ENCODE peak calls at places on chromosomes 16 and 17, in six cellular contexts. L is tibial artery, D is prostate gland, W is upper lobe of right lung, G is ovary, P is fibroblast of lung. B is an unnamed sample. For H3K36me3, the result is how much of the 10 kb centered on the place peaks cover.

GRCh38 chr17:40582328-40582901 is 17.1 kb upstream of the CCR7 start:
- DNase-seq in L (no peak), W (peak), G (no peak), P (no peak), D (peak), B (no peak)

GRCh38 chr17:4110152-4110551 is 32.7 kb downstream of the ZZEF1 start:
- DNase-seq in D (no peak), L (no peak), G (no peak), W (no peak), P (peak), B (no peak)

GRCh38 chr16:75261590-75262078 is 10.2 kb upstream of the BCAR1 start:
- DNase-seq in P (no peak), L (no peak), G (no peak), W (no peak), D (no peak), B (no peak)

GRCh38 chr17:19533718-19534561 is at the start of gene SLC47A1:
- DNase-seq in L (no peak), G (peak), W (peak), P (no peak), D (no peak), B (no peak)

GRCh38 chr17:73390221-73390620 is 78.4 kb upstream of the CDC42EP4 start:
- DNase-seq in L (no peak), D (no peak), G (no peak), P (no peak), W (no peak), B (no peak)

GRCh38 chr17:59331129-59331928 is at the start of gene YPEL2:
- DNase-seq in W (peak), G (peak), L (peak), P (peak), D (peak), B (peak)

GRCh38 chr16:80174416-80174815 is 366.4 kb upstream of the DYNLRB2 start:
- DNase-seq in D (no peak), W (no peak), P (peak), G (no peak), L (no peak), B (no peak)

GRCh38 chr17:80461527-80462166 is 14.8 kb downstream of the NPTX1 start:
- DNase-seq in D (no peak), G (no peak), P (no peak), L (no peak), W (no peak), B (no peak)

GRCh38 chr17:3546521-3546920 is 11.1 kb downstream of the TRPV3 start:
- DNase-seq in G (no peak), P (no peak), W (no peak), D (no peak), L (no peak), B (no peak)

GRCh38 chr17:48555183-48555615 is 10.3 kb upstream of the HOXB2 start:
- DNase-seq in D (peak), G (no peak), P (peak), L (no peak), W (no peak), B (no peak)

GRCh38 chr17:60087882-60088669 is 9.4 kb upstream of the HEATR6 start:
- DNase-seq in P (peak), G (no peak), D (no peak), W (no peak), L (no peak), B (no peak)

GRCh38 chr17:10875411-10875810 is 37.5 kb upstream of the PIRT start:
- DNase-seq in D (no peak), W (no peak), L (no peak), P (no peak), G (peak), B (no peak)

GRCh38 chr17:79595956-79596355 is 14.9 kb downstream of the RBFOX3 start:
- DNase-seq in P (no peak), L (no peak), D (no peak), G (no peak), W (no peak), B (no peak)

GRCh38 chr16:11224096-11224893 is 31.7 kb downstream of the SOCS1 start:
- DNase-seq in L (peak), G (no peak), W (peak), D (peak), P (no peak), B (peak)

GRCh38 chr17:2343421-2343820 is 6.1 kb downstream of the SGSM2 start:
- DNase-seq in G (peak), W (no peak), D (no peak), L (no peak), P (no peak), B (peak)

GRCh38 chr17:65588194-65588808 is 26.9 kb upstream of the AXIN2 start:
- DNase-seq in W (peak), P (no peak), L (no peak), D (peak), G (no peak), B (peak)

GRCh38 chr17:8212312-8213180 is 2.2 kb upstream of the AURKB start:
- DNase-seq in D (no peak), P (no peak), G (no peak), W (no peak), L (no peak), B (no peak)

GRCh38 chr17:74272731-74273201 is 1.3 kb upstream of the DNAI2 start:
- DNase-seq in G (no peak), D (no peak), P (no peak), L (no peak), W (no peak), B (no peak)

GRCh38 chr16:47262938-47263337 is 119.2 kb upstream of the NETO2 start:
- DNase-seq in W (no peak), P (no peak), G (no peak), D (no peak), L (no peak), B (no peak)

GRCh38 chr17:54408741-54409140 is 491.9 kb upstream of the TOM1L1 start:
- DNase-seq in W (no peak), L (no peak), D (no peak), P (no peak), G (no peak), B (no peak)

GRCh38 chr16:48291754-48292153 is 44.4 kb upstream of the ABCC11 start:
- DNase-seq in W (no peak), L (no peak), P (no peak), G (no peak), D (no peak), B (no peak)

GRCh38 chr16:67395458-67396158 is 2.3 kb upstream of the TPPP3 start:
- DNase-seq in D (no peak), W (peak), L (no peak), P (no peak), G (peak), B (no peak)

GRCh38 chr16:69199382-69199781 is 12.4 kb downstream of the SNTB2 start:
- DNase-seq in L (no peak), D (no peak), P (peak), G (no peak), W (no peak), B (no peak)

GRCh38 chr16:46607529-46607928 is 13.7 kb downstream of the SHCBP1 start:
- DNase-seq in L (no peak), P (peak), G (no peak), D (no peak), W (no peak), B (no peak)

GRCh38 chr17:70855401-70856054 is 686.2 kb downstream of the KCNJ2 start:
- DNase-seq in G (no peak), P (peak), W (no peak), D (peak), L (no peak), B (no peak)

GRCh38 chr17:40103742-40104095 is 3.3 kb upstream of the NR1D1 start:
- DNase-seq in W (no peak), P (no peak), L (no peak), D (no peak), G (no peak), B (no peak)

GRCh38 chr17:39064374-39064773 is 87.1 kb downstream of the PLXDC1 start:
- DNase-seq in L (no peak), W (peak), P (peak), D (no peak), G (no peak), B (no peak)

GRCh38 chr17:81715872-81716673 is 4.0 kb downstream of the SLC25A10 start:
- DNase-seq in W (peak), G (peak), L (no peak), D (no peak), P (no peak), B (no peak)

GRCh38 chr17:27318228-27318627 is 24.3 kb downstream of the WSB1 start:
- DNase-seq in W (no peak), P (no peak), G (no peak), D (no peak), L (no peak), B (no peak)

GRCh38 chr16:55169780-55170179 is 154.2 kb upstream of the IRX6 start:
- DNase-seq in P (no peak), W (no peak), L (no peak), D (no peak), G (no peak), B (no peak)

GRCh38 chr17:35752471-35752870 is 568 bp downstream of the GAS2L2 start:
- DNase-seq in P (no peak), L (no peak), G (no peak), D (no peak), W (no peak), B (peak)

GRCh38 chr17:81471804-81472456 is 40.7 kb downstream of the ACTG1 start:
- DNase-seq in W (no peak), D (peak), P (peak), G (peak), L (peak), B (no peak)

GRCh38 chr16:50248845-50249244 is 17.5 kb upstream of the ADCY7 start:
- DNase-seq in W (no peak), D (no peak), G (no peak), P (no peak), L (no peak), B (no peak)
- H3K36me3 ChIP-seq in W (under half), D (under half), G (under half), P (under half), L (under half), B (under half)

GRCh38 chr16:25163683-25164082 is 52.1 kb downstream of the LCMT1 start:
- DNase-seq in L (no peak), D (no peak), W (no peak), G (no peak), P (no peak), B (no peak)
- H3K36me3 ChIP-seq in L (half or more), D (under half), W (half or more), G (under half), P (under half), B (half or more)

GRCh38 chr16:4652561-4652960 is 27.9 kb downstream of the MGRN1 start:
- DNase-seq in G (no peak), W (no peak), D (no peak), L (no peak), P (no peak), B (no peak)

GRCh38 chr16:4654387-4654901 is 29.8 kb downstream of the MGRN1 start:
- DNase-seq in D (no peak), P (no peak), G (no peak), W (peak), L (no peak), B (no peak)

GRCh38 chr16:4654946-4655590 is 30.4 kb downstream of the MGRN1 start:
- DNase-seq in G (no peak), W (no peak), D (no peak), P (no peak), L (no peak), B (no peak)

GRCh38 chr16:4655801-4656200 is 31.2 kb downstream of the MGRN1 start:
- DNase-seq in L (no peak), G (no peak), P (no peak), W (no peak), D (no peak), B (no peak)

GRCh38 chr16:4653981-4654380 is 29.4 kb downstream of the MGRN1 start:
- DNase-seq in L (no peak), P (no peak), D (no peak), G (no peak), W (peak), B (peak)
- H3K36me3 ChIP-seq in L (half or more), P (under half), D (under half), G (under half), W (half or more), B (half or more)

DNA sequence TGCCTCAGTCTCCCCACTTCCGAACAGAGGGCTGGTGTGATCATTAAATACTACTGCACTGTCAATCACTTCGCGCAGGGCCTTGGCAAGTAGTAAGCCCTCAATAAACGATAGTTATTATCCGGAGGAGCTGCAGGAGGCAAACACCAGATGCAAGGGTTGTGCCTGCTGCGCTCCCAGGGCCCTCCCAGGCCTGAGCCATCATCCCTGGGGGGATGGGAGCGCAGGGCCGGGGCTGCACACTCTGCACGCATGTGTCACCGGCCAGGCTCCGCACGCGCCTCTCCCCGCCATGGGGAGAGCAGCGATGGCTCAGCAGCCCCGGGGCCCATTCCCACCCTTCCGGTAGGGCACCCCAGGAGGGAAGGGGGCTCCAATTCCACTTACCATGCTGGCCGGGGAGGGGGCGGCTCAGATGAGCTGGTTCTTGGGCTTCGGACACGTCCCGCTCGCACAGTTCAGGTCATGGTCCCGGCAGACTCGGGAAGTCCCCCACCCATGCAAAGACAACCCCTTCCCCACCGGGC is 723 bp downstream of the XPO6 start:
- DNase-seq in G (peak), W (peak), L (peak), D (peak), P (peak), B (peak)
- H3K36me3 ChIP-seq in G (under half), W (under half), L (under half), D (under half), P (under half), B (under half)

GRCh38 chr16:89150090-89150835 is 21.3 kb upstream of the CDH15 start:
- DNase-seq in L (no peak), P (no peak), D (no peak), G (peak), W (peak), B (peak)

GRCh38 chr16:89152831-89153700 is 18.5 kb upstream of the CDH15 start:
- DNase-seq in L (no peak), P (no peak), D (no peak), G (no peak), W (no peak), B (no peak)

GRCh38 chr16:89150981-89151380 is 20.6 kb upstream of the CDH15 start:
- DNase-seq in G (no peak), L (no peak), W (no peak), D (no peak), P (no peak), B (no peak)

GRCh38 chr16:89146211-89147005 is 25.1 kb upstream of the CDH15 start:
- DNase-seq in W (peak), L (no peak), G (peak), P (no peak), D (no peak), B (no peak)

DNA sequence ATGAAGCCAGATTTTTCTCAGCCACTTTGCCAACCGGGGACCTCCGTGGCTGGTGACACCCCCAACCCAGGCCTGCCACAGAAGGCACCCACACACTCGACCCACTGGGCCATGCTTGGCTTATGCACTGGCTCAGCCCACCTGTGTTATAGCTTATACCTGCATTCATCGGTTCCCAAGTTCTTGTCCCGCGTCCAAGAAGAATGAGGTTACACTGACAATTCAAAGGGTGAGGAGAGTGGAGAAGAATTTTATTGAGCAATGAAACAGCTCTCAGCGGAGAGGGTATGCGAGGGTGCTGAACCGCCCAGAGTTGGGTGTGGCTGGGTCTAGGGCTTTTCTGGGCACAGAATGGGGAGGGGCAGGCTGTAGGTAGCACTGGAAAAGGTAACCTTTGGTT is 22.2 kb upstream of the CDH15 start:
- DNase-seq in D (no peak), G (peak), P (no peak), L (no peak), W (peak), B (no peak)
- H3K36me3 ChIP-seq in D (under half), G (under half), P (under half), L (half or more), W (under half), B (half or more)

GRCh38 chr17:33204156-33204555 is 88.9 kb downstream of the ASIC2 start:
- DNase-seq in P (no peak), G (no peak), W (no peak), L (no peak), D (no peak), B (no peak)
- H3K36me3 ChIP-seq in P (under half), G (under half), W (under half), L (under half), D (under half), B (under half)

DNA sequence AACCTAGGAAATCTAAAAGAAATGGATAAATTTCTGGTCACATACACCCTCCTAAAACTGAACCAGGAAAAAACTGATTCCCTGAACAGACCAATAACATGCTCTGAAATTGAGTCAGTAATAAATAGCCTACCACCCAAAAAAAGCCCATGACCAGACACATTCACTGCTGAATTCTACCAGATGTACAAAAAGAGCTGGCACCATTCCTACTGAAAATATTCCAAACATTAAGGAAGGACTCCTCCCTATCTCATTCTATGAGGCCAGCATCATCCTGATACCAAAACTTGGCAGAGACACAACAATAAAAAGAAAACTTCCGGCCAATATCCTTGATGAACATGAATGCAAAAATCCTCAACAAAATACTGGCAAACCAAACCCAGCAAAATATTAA is 52.9 kb downstream of the TTC19 start:
- DNase-seq in L (no peak), G (no peak), W (no peak), D (no peak), P (no peak), B (no peak)
- H3K36me3 ChIP-seq in L (half or more), G (under half), W (half or more), D (under half), P (under half), B (half or more)

GRCh38 chr16:50323335-50324011 is 45.3 kb downstream of the BRD7 start:
- DNase-seq in W (no peak), D (no peak), G (no peak), L (no peak), P (peak), B (no peak)
- H3K36me3 ChIP-seq in W (half or more), D (under half), G (under half), L (half or more), P (under half), B (half or more)

B was measured in left lung.